ENCODE peak calls at places on chromosomes 11 and 22, in seven cellular contexts. One of them, this sample, is unnamed.

GRCh38 chr11:107249054-107249453 is 208.6 kb downstream of the CWF19L2 start:
- DNase-seq in caudate nucleus: no peak
- DNase-seq in body of pancreas: no peak
- DNase-seq in heart right ventricle: no peak
- DNase-seq in left ventricle myocardium inferior: no peak
- DNase-seq in neuronal stem cell: no peak
- DNase-seq in fibroblast of lung: no peak
- DNase-seq in this sample: no peak

GRCh38 chr22:23249506-23250423 is 69.5 kb downstream of the BCR start:
- DNase-seq in caudate nucleus: no peak
- DNase-seq in neuronal stem cell: no peak
- DNase-seq in fibroblast of lung: no peak
- DNase-seq in body of pancreas: no peak
- DNase-seq in heart right ventricle: no peak
- DNase-seq in left ventricle myocardium inferior: no peak
- DNase-seq in this sample: no peak

GRCh38 chr11:65403607-65404121 is 17.2 kb downstream of the FRMD8 start:
- DNase-seq in heart right ventricle: no peak
- DNase-seq in neuronal stem cell: no peak
- DNase-seq in body of pancreas: no peak
- DNase-seq in fibroblast of lung: no peak
- DNase-seq in caudate nucleus: no peak
- DNase-seq in left ventricle myocardium inferior: no peak
- DNase-seq in this sample: no peak

GRCh38 chr22:32487021-32487420 is 12.4 kb downstream of the FBXO7 start:
- DNase-seq in caudate nucleus: no peak
- DNase-seq in body of pancreas: no peak
- DNase-seq in fibroblast of lung: no peak
- DNase-seq in left ventricle myocardium inferior: no peak
- DNase-seq in neuronal stem cell: no peak
- DNase-seq in heart right ventricle: no peak
- DNase-seq in this sample: no peak

GRCh38 chr11:34792814-34793241 is 123.4 kb downstream of the APIP start:
- DNase-seq in body of pancreas: peak; percentile 53
- DNase-seq in left ventricle myocardium inferior: no peak
- DNase-seq in fibroblast of lung: no peak
- DNase-seq in caudate nucleus: peak; percentile 5
- DNase-seq in heart right ventricle: no peak
- DNase-seq in neuronal stem cell: no peak
- DNase-seq in this sample: no peak

GRCh38 chr22:43832393-43833265 is 20.5 kb upstream of the EFCAB6 start:
- DNase-seq in body of pancreas: no peak
- DNase-seq in heart right ventricle: no peak
- DNase-seq in left ventricle myocardium inferior: no peak
- DNase-seq in neuronal stem cell: no peak
- DNase-seq in caudate nucleus: no peak
- DNase-seq in fibroblast of lung: no peak
- DNase-seq in this sample: peak; percentile 33

GRCh38 chr11:1053121-1053901 is 16.8 kb upstream of the MUC6 start:
- DNase-seq in heart right ventricle: no peak
- DNase-seq in left ventricle myocardium inferior: no peak
- DNase-seq in caudate nucleus: no peak
- DNase-seq in neuronal stem cell: no peak
- DNase-seq in fibroblast of lung: no peak
- DNase-seq in body of pancreas: peak; percentile 19
- DNase-seq in this sample: peak; percentile 31

GRCh38 chr11:16606784-16607674 is 131.4 kb upstream of the C11orf58 start:
- DNase-seq in fibroblast of lung: peak; percentile 35
- DNase-seq in heart right ventricle: peak; percentile 70
- DNase-seq in caudate nucleus: no peak
- DNase-seq in neuronal stem cell: peak; percentile 53
- DNase-seq in body of pancreas: peak; percentile 52
- DNase-seq in left ventricle myocardium inferior: peak; percentile 68
- DNase-seq in this sample: no peak

GRCh38 chr11:71302534-71302909 is 50.1 kb upstream of the SHANK2 start:
- DNase-seq in left ventricle myocardium inferior: no peak
- DNase-seq in fibroblast of lung: no peak
- DNase-seq in heart right ventricle: no peak
- DNase-seq in neuronal stem cell: no peak
- DNase-seq in caudate nucleus: no peak
- DNase-seq in body of pancreas: no peak
- DNase-seq in this sample: no peak

GRCh38 chr11:113664069-113664980 is 41.8 kb downstream of the TMPRSS5 start:
- DNase-seq in neuronal stem cell: no peak
- DNase-seq in caudate nucleus: no peak
- DNase-seq in fibroblast of lung: peak; percentile 95
- DNase-seq in left ventricle myocardium inferior: no peak
- DNase-seq in heart right ventricle: no peak
- DNase-seq in body of pancreas: no peak
- DNase-seq in this sample: no peak

GRCh38 chr11:73184953-73185671 is 33.0 kb upstream of the P2RY2 start:
- DNase-seq in left ventricle myocardium inferior: peak; percentile 68
- DNase-seq in caudate nucleus: peak; percentile 20
- DNase-seq in neuronal stem cell: peak; percentile 41
- DNase-seq in fibroblast of lung: peak; percentile 28
- DNase-seq in heart right ventricle: peak; percentile 71
- DNase-seq in body of pancreas: peak; percentile 73
- DNase-seq in this sample: peak; percentile 54

DNA sequence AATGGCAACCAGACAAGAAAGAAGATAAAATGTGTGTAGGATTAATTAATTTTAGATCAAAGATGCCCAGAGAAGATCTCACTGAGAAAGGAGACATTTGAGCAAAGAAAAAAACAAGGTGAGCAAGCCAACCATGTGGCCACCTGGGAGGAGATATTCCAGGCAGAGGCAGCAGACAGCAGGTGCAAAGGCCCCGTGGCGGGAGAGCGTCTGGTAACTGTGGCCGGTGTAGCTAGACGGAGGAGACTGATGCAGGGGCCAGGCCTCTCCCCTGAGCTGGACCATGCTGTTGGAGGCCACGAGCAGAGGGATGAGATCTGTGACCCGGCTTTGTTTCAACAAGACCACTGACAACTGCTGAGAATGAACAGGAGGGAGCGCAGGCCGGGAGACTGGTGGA is 23.6 kb downstream of the NECTIN1 start:
- DNase-seq in neuronal stem cell: no peak
- DNase-seq in caudate nucleus: no peak
- DNase-seq in heart right ventricle: no peak
- DNase-seq in body of pancreas: no peak
- DNase-seq in fibroblast of lung: no peak
- DNase-seq in left ventricle myocardium inferior: no peak
- DNase-seq in this sample: no peak
- H3K27ac ChIP-seq in neuronal stem cell: no peak overlapping the region
- H3K27ac ChIP-seq in caudate nucleus: no peak overlapping the region
- H3K27ac ChIP-seq in heart right ventricle: no peak overlapping the region
- H3K27ac ChIP-seq in body of pancreas: no peak overlapping the region
- H3K27ac ChIP-seq in fibroblast of lung: no peak overlapping the region
- H3K27ac ChIP-seq in left ventricle myocardium inferior: no peak overlapping the region
- H3K27ac ChIP-seq in this sample: no peak overlapping the region

DNA sequence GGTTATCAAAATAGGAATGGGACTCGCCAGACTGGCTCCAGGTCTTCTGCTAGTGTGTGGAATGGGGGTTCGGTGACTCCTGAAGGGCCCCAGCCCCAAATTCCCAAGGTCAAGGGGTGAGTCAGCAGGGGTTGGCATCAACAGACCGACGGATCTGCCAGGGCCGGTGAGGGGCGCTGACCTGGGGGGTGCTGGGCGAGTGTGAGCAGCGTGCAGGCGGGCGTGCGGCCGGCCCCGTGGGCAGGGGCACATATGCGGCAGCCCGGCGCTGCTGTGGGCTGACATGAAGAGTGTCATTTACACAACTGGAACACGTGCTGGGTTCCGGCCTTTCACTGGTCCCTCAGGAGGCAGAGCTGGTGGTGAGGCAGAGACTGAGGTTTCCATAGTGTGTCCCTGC is 48.0 kb downstream of the FLRT1 start:
- DNase-seq in left ventricle myocardium inferior: no peak
- DNase-seq in caudate nucleus: no peak
- DNase-seq in neuronal stem cell: no peak
- DNase-seq in body of pancreas: peak; percentile 34
- DNase-seq in fibroblast of lung: no peak
- DNase-seq in heart right ventricle: no peak
- DNase-seq in this sample: no peak
- H3K27ac ChIP-seq in left ventricle myocardium inferior: no peak overlapping the region
- H3K27ac ChIP-seq in caudate nucleus: peak overlapping the region; percentile 36
- H3K27ac ChIP-seq in neuronal stem cell: no peak overlapping the region
- H3K27ac ChIP-seq in body of pancreas: no peak overlapping the region
- H3K27ac ChIP-seq in fibroblast of lung: no peak overlapping the region
- H3K27ac ChIP-seq in heart right ventricle: no peak overlapping the region
- H3K27ac ChIP-seq in this sample: peak overlapping the region; percentile 58

DNA sequence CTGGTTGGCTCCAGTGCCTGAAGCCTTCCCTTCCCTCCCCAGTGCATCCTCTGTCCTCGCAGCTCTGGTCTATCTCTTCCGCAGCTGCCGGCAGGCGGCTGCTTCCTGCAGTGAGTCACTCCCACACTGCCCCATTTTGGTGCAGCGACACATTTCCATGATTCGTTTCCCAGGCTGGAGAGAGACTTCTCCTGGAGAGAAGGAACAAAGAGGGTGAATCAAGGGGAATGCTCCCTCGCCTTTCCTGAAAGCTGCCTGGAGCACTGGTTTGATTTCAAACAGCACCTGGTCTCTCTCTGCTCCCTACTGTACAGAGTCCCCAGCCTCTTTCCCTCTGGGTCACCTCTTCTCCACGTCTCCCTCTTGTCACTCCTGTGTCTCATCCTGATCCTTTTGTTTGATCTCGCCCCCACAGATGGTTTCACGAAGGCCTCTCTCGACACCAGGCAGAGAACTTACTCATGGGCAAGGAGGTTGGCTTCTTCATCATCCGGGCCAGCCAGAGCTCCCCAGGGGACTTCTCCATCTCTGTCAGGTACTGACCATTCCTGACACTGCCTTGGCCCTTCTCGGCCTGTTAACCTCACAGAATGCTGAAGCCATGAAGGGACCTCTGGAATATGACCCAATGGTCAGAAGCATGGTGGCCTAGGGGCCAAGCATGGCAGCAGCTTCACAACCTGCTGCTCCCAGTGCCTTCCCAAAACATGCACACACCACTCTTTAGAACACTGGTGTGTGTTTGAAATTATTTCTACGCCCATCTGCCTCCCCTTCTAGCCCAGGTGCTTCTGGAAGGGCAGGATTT is at the start of gene TMA7B:
- DNase-seq in neuronal stem cell: no peak
- DNase-seq in body of pancreas: no peak
- DNase-seq in heart right ventricle: no peak
- DNase-seq in caudate nucleus: no peak
- DNase-seq in fibroblast of lung: peak; percentile 74
- DNase-seq in left ventricle myocardium inferior: no peak
- DNase-seq in this sample: peak; percentile 77
- H3K27ac ChIP-seq in neuronal stem cell: no peak within 1 kb of the TSS
- H3K27ac ChIP-seq in body of pancreas: peak within 1 kb of the TSS; percentile 39
- H3K27ac ChIP-seq in heart right ventricle: peak within 1 kb of the TSS; percentile 75
- H3K27ac ChIP-seq in caudate nucleus: no peak within 1 kb of the TSS
- H3K27ac ChIP-seq in fibroblast of lung: peak within 1 kb of the TSS; percentile 6
- H3K27ac ChIP-seq in left ventricle myocardium inferior: no peak within 1 kb of the TSS
- H3K27ac ChIP-seq in this sample: no peak within 1 kb of the TSS

GRCh38 chr11:117870176-117870952 is 6.1 kb downstream of the FXYD6 start:
- DNase-seq in caudate nucleus: no peak
- DNase-seq in left ventricle myocardium inferior: no peak
- DNase-seq in fibroblast of lung: no peak
- DNase-seq in heart right ventricle: no peak
- DNase-seq in neuronal stem cell: no peak
- DNase-seq in body of pancreas: no peak
- DNase-seq in this sample: peak; percentile 31
- H3K27ac ChIP-seq in caudate nucleus: peak overlapping the region; percentile 29
- H3K27ac ChIP-seq in left ventricle myocardium inferior: peak overlapping the region; percentile 92
- H3K27ac ChIP-seq in fibroblast of lung: no peak overlapping the region
- H3K27ac ChIP-seq in heart right ventricle: peak overlapping the region; percentile 56
- H3K27ac ChIP-seq in neuronal stem cell: peak overlapping the region; percentile 38
- H3K27ac ChIP-seq in body of pancreas: peak overlapping the region; percentile 26
- H3K27ac ChIP-seq in this sample: no peak overlapping the region